ENCODE peak calls at places on chromosomes 16 and 17, in eight cellular contexts. G is heart left ventricle, R is adrenal gland, A is heart right ventricle, T is ovary, D is H9, Q is A549, X is upper lobe of right lung. B is an unnamed sample.

GRCh38 chr17:48787850-48788249 is 29.2 kb downstream of the TTLL6 start:
- DNase-seq in D (no peak), A (peak), Q (no peak), T (no peak), X (no peak), G (no peak), R (no peak), B (no peak)

GRCh38 chr17:3935140-3935542 is 18.9 kb upstream of the P2RX1 start:
- DNase-seq in G (peak), A (peak), D (peak), T (peak), X (peak), Q (peak), R (peak), B (peak)

GRCh38 chr16:79801550-79802090 is 201.1 kb upstream of the MAF start:
- DNase-seq in G (no peak), X (no peak), T (no peak), Q (no peak), D (no peak), R (no peak), A (no peak), B (no peak)

GRCh38 chr17:81701288-81702071 is 1.7 kb upstream of the MRPL12 start:
- DNase-seq in A (no peak), R (no peak), G (no peak), T (no peak), Q (no peak), D (no peak), X (no peak), B (peak)

GRCh38 chr17:74758846-74759163 is 10.4 kb downstream of the NHERF1 start:
- DNase-seq in A (no peak), R (peak), G (no peak), Q (peak), X (no peak), D (no peak), T (no peak), B (peak)

GRCh38 chr17:45440161-45440859 is 7.6 kb upstream of the ARHGAP27 start:
- DNase-seq in G (no peak), T (no peak), D (peak), A (no peak), Q (no peak), R (no peak), X (peak), B (no peak)

GRCh38 chr17:40522961-40523310 is 21.5 kb upstream of the TNS4 start:
- DNase-seq in A (no peak), Q (no peak), T (no peak), R (no peak), D (no peak), X (peak), G (peak), B (no peak)

GRCh38 chr17:50501906-50502642 is 6.2 kb upstream of the MYCBPAP start:
- DNase-seq in A (no peak), Q (no peak), T (no peak), G (no peak), X (no peak), R (no peak), D (no peak), B (no peak)

GRCh38 chr17:76892329-76892728 is 24.1 kb downstream of the MGAT5B start:
- DNase-seq in X (no peak), R (no peak), D (no peak), A (no peak), Q (no peak), G (no peak), T (no peak), B (no peak)

GRCh38 chr17:80445152-80446110 is 30.5 kb downstream of the ENDOV start:
- DNase-seq in D (no peak), X (no peak), G (no peak), Q (no peak), T (no peak), A (no peak), R (no peak), B (no peak)

GRCh38 chr17:7204828-7205461 is 14.7 kb downstream of the DLG4 start:
- DNase-seq in T (peak), D (peak), G (peak), A (peak), R (peak), X (peak), Q (peak), B (peak)

GRCh38 chr17:39751016-39751543 is 13.3 kb downstream of the GRB7 start:
- DNase-seq in X (no peak), T (no peak), R (no peak), G (no peak), Q (no peak), A (no peak), D (peak), B (no peak)

GRCh38 chr17:81735181-81736102 is 23.4 kb downstream of the SLC25A10 start:
- DNase-seq in T (no peak), G (no peak), X (peak), R (peak), Q (peak), A (no peak), D (no peak), B (no peak)

GRCh38 chr16:23920446-23920845 is 84.7 kb downstream of the PRKCB start:
- DNase-seq in Q (no peak), T (no peak), D (no peak), X (no peak), G (no peak), A (no peak), R (no peak), B (no peak)

GRCh38 chr16:66127459-66128362 is 238.8 kb upstream of the CDH5 start:
- DNase-seq in G (peak), T (no peak), X (no peak), A (peak), R (peak), D (peak), Q (no peak), B (no peak)

GRCh38 chr16:30142672-30143346 is 19.8 kb upstream of the MAPK3 start:
- DNase-seq in G (no peak), Q (no peak), R (no peak), X (no peak), T (no peak), D (peak), A (no peak), B (peak)

GRCh38 chr17:7841309-7841621 is 7.2 kb downstream of the KDM6B start:
- DNase-seq in X (no peak), Q (no peak), T (no peak), A (no peak), G (no peak), D (no peak), R (no peak), B (no peak)

GRCh38 chr17:39640493-39641118 is 3.7 kb downstream of the STARD3 start:
- DNase-seq in G (no peak), X (no peak), T (no peak), D (no peak), A (no peak), R (peak), Q (no peak), B (peak)

GRCh38 chr17:74777884-74778490 is 1.8 kb upstream of the NAT9 start:
- DNase-seq in T (no peak), A (no peak), D (no peak), X (no peak), R (no peak), G (no peak), Q (no peak), B (no peak)

GRCh38 chr16:53773150-53773846 is 69.3 kb downstream of the FTO start:
- DNase-seq in R (peak), G (peak), Q (peak), X (no peak), A (peak), T (no peak), D (no peak), B (peak)

GRCh38 chr16:66858740-66859396 is 14.7 kb downstream of the CA7 start:
- DNase-seq in Q (peak), T (no peak), G (peak), A (peak), X (peak), R (peak), D (no peak), B (no peak)

GRCh38 chr16:65117701-65118448 is 4.0 kb downstream of the CDH11 start:
- DNase-seq in T (peak), D (peak), A (peak), R (peak), Q (peak), X (no peak), G (peak), B (peak)

GRCh38 chr16:66486773-66487579 is 59.9 kb downstream of the BEAN1 start:
- DNase-seq in A (peak), Q (no peak), R (peak), D (peak), X (no peak), T (peak), G (no peak), B (no peak)

GRCh38 chr17:48690655-48691054 is 31.7 kb downstream of the PRAC1 start:
- DNase-seq in X (no peak), T (no peak), Q (no peak), A (no peak), R (no peak), G (no peak), D (no peak), B (no peak)

GRCh38 chr17:76179496-76180467 is 38.7 kb upstream of the FOXJ1 start:
- DNase-seq in A (no peak), R (no peak), Q (no peak), X (no peak), G (no peak), T (no peak), D (no peak), B (peak)

GRCh38 chr17:82985973-82986372 is 93.4 kb upstream of the METRNL start:
- DNase-seq in A (no peak), R (no peak), Q (no peak), T (no peak), G (no peak), D (peak), X (peak), B (peak)

GRCh38 chr17:50361561-50362480 is 11.2 kb downstream of the MRPL27 start:
- DNase-seq in Q (peak), R (peak), X (no peak), A (peak), D (peak), G (peak), T (no peak), B (peak)

GRCh38 chr17:48002208-48002919 is 31.5 kb downstream of the CDK5RAP3 start:
- DNase-seq in G (no peak), Q (peak), D (no peak), X (no peak), A (no peak), T (no peak), R (no peak), B (no peak)

DNA sequence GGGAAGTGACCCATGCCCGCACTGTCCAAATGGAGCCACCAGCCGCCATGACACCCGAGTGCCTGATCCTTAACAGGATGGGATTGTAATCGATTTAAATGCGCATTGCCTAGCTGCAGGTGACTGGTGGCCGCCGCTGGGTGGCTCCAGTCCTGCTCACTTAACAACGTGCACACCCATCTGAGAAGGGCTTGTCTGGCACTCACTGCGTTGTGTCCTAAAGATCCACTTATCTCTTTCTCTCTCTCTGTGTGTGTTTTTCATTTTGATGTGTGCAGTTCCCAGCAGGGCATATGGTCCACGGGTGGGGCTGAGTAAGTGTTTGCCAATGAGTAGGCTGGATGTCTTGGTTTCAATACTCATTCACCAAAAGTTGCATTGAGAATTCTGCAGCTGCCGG is 80.6 kb downstream of the IRF8 start:
- DNase-seq in D (no peak), Q (no peak), X (no peak), G (no peak), A (no peak), R (no peak), T (no peak), B (no peak)
- TF ChIP-seq CTCF in D (peak), Q (no peak), X (no peak), G (no peak), A (no peak), R (no peak), T (no peak), B (no peak)

GRCh38 chr16:1823821-1824220 is 2.8 kb downstream of the HAGH start:
- DNase-seq in R (peak), A (no peak), D (peak), T (no peak), X (no peak), Q (peak), G (peak), B (peak)
- TF ChIP-seq CTCF in R (peak), A (no peak), D (peak), T (no peak), X (no peak), Q (peak), G (no peak), B (no peak)

DNA sequence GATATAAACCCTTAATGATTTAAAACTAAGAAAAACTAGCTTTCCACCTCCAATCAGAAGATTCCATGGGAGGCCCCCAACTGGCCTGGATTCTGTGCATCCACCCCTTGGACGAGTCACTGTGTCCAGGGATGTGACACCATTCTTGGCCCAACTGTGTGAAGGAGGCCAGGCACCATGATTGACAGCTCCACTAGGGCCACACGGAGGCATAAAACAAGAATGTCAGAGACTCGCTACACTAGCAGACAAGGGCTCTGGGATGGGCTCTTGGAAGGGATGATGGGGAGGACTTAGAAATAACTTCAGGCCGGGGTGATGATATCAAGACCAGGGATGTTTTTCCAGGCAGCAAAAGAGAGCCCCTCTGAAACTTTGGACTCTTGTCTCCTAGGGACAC is 117.8 kb upstream of the GNAO1 start:
- DNase-seq in R (no peak), Q (no peak), A (no peak), G (no peak), D (no peak), X (no peak), T (no peak), B (no peak)
- TF ChIP-seq CTCF in R (no peak), Q (no peak), A (no peak), G (no peak), D (no peak), X (no peak), T (no peak), B (no peak)

DNA sequence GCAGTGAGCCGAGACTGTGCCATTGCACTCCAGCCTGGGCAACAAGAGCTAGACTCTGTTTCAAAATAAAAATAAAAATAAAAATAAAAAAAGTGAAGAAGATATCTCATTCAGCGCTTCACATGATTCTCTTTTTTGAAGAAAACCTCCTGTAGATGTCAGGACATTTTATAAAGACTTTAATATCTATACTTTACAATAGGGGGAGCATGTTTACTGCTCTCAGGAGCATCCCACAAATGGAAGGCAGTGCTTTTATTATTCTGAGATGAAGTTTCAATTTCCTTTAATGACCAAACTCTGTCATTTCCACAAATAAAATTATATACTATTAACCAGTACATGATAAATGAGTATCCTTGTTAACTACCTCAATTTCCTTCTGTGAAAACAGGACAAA is 118.7 kb upstream of the MYOCD start:
- DNase-seq in X (no peak), G (no peak), Q (no peak), R (no peak), T (no peak), A (no peak), D (no peak), B (no peak)
- TF ChIP-seq CTCF in X (no peak), G (no peak), Q (peak), R (no peak), T (no peak), A (no peak), D (no peak), B (no peak)

DNA sequence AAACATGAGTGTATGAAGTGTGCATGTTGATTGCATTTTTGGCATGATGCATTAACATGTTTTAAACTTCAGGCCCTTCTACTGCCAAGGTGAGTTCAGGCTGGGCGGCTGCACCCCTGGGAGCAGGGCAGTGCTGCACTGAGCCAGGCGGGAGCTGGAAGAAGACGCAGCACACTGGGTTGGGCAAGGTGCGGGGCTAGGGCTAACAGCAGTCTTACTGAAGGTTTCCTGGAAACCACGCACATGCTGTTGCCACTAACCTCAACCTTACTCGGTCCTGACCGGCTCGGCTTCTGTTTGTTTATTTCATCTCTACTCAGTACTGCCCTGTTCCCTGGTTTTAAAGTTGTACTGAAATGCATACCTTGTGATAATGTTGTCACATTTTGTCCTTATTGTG is 61.0 kb downstream of the MAP2K4 start:
- DNase-seq in X (no peak), Q (no peak), R (no peak), D (no peak), A (no peak), G (peak), T (no peak), B (no peak)
- TF ChIP-seq CTCF in X (no peak), Q (no peak), R (no peak), D (no peak), A (no peak), G (no peak), T (no peak), B (no peak)

GRCh38 chr16:87017388-87018012 is 299.7 kb downstream of the C16orf95 start:
- DNase-seq in X (no peak), A (no peak), Q (peak), T (no peak), R (peak), G (no peak), D (peak), B (peak)
- TF ChIP-seq CTCF in X (no peak), A (no peak), Q (peak), T (no peak), R (no peak), G (no peak), D (peak), B (no peak)

GRCh38 chr16:83996481-83997252 is 28.6 kb downstream of the NECAB2 start:
- DNase-seq in R (no peak), T (no peak), D (no peak), A (no peak), X (no peak), Q (peak), G (no peak), B (no peak)
- TF ChIP-seq CTCF in R (no peak), T (no peak), D (peak), A (no peak), X (no peak), Q (no peak), G (no peak), B (no peak)

DNA sequence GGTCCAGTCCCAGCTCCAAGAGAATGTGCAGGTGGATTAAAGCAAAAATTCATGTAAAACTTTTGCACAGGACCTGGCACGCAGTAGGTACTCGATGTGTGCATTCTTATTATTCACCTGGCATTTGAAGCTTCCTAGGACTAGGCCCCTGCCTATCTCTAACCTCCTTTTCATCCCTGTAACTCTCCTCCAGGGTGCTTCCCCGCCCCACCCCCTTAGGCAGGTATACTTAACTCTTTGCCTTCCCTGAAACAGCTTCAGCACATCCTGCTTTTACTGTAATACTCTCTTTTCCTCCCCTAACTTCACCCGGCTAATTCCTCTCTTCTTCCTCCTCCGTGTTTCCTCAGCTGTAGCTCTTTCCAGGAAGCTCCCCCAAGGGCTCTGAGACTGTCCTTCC is 54.8 kb downstream of the CDK5R1 start:
- DNase-seq in Q (no peak), T (no peak), G (no peak), X (no peak), D (no peak), A (no peak), R (no peak), B (no peak)
- TF ChIP-seq CTCF in Q (no peak), T (no peak), G (no peak), X (no peak), D (no peak), A (no peak), R (no peak), B (no peak)

DNA sequence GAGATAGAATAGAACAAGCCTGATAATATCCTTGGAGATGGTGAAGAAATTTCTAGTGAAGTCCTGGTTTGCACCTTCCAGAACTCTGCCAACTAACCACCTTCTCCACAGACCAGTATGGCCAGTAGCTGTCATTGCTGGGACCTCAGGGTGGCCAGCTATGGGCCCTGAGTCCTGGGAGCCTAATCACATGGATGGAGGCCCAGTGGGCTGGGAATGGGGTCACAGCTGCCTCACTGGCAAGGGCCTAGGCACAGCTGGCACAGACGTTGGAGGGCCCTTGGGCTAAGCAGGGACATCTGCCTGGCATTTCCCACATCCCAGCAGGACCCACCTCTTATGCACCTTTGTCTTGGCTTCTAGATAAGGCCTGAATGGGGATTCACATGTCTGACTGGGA is 7.6 kb upstream of the WNT3 start:
- DNase-seq in X (no peak), A (no peak), D (no peak), T (no peak), Q (no peak), R (no peak), G (no peak), B (no peak)
- TF ChIP-seq CTCF in X (no peak), A (no peak), D (no peak), T (no peak), Q (no peak), R (no peak), G (no peak), B (no peak)